ENCODE peak calls at places on chromosomes 3 and 15, in ten cellular contexts. Z, W, K, T, R, V, Y, J, E and C are unnamed samples.

GRCh38 chr3:4865714-4866113 is 113.5 kb upstream of the BHLHE40 start:
- DNase-seq in W (no peak), Y (no peak), J (no peak), R (no peak), T (no peak), E (no peak), K (no peak), Z (no peak), V (no peak), C (peak; percentile 82)

GRCh38 chr3:156273068-156273709 is 152.8 kb downstream of the KCNAB1 start:
- DNase-seq in Y (no peak), K (no peak), T (no peak), E (no peak), W (no peak), R (no peak), V (peak; percentile 25), Z (no peak), J (no peak), C (no peak)

GRCh38 chr3:194251891-194252560 is 99.1 kb downstream of the CPN2 start:
- DNase-seq in R (no peak), V (no peak), E (no peak), W (no peak), K (no peak), J (no peak), T (no peak), Z (no peak), Y (no peak), C (no peak)

GRCh38 chr15:72599855-72600464 is 54.5 kb upstream of the GOLGA6B start:
- DNase-seq in J (peak; percentile 17), R (no peak), W (peak; percentile 51), T (peak; percentile 4), K (no peak), Z (no peak), E (peak; percentile 16), V (no peak), Y (peak; percentile 48), C (no peak)

GRCh38 chr3:11045536-11045935 is 53.0 kb downstream of the SLC6A1 start:
- DNase-seq in R (no peak), Z (no peak), T (no peak), W (no peak), E (no peak), J (no peak), Y (no peak), V (no peak), K (no peak), C (no peak)

GRCh38 chr15:51117270-51117669 is 22.6 kb upstream of the TNFAIP8L3 start:
- DNase-seq in K (no peak), T (no peak), Z (no peak), E (no peak), V (no peak), J (no peak), Y (no peak), R (no peak), W (no peak), C (no peak)

GRCh38 chr15:37695719-37696118 is 238.7 kb upstream of the TMCO5A start:
- DNase-seq in T (no peak), W (no peak), V (no peak), R (no peak), E (no peak), Y (no peak), Z (peak; percentile 21), K (no peak), J (no peak), C (no peak)

GRCh38 chr3:72694398-72694797 is 153.8 kb downstream of the SHQ1 start:
- DNase-seq in E (no peak), R (no peak), T (no peak), K (no peak), Y (no peak), Z (no peak), V (no peak), J (no peak), W (no peak), C (no peak)

GRCh38 chr15:69794643-69795461 is 302.9 kb downstream of the TLE3 start:
- DNase-seq in Y (no peak), E (no peak), J (no peak), K (no peak), Z (no peak), T (no peak), W (no peak), V (no peak), R (no peak), C (no peak)

GRCh38 chr3:111768571-111769100 is 90.4 kb upstream of the PHLDB2 start:
- DNase-seq in V (no peak), Y (no peak), Z (peak; percentile 92), R (no peak), E (no peak), K (no peak), W (no peak), T (no peak), J (no peak), C (no peak)

GRCh38 chr3:59469948-59470723 is 420.3 kb upstream of the CFAP20DC start:
- DNase-seq in R (no peak), T (no peak), W (peak; percentile 16), Y (no peak), Z (no peak), K (no peak), E (no peak), V (no peak), J (no peak), C (no peak)